ENCODE peak calls at places on chromosomes 7 and 10, in seven cellular contexts. I is A549, A is IMR-90, N is GM12878, O is SK-N-SH, Y is K562, J is H1. S is an unnamed sample.

GRCh38 chr10:79243211-79244067 is 103.8 kb upstream of the PPIF start:
- DNase-seq in I (no peak), A (no peak), N (no peak), O (peak; percentile 83), Y (no peak), J (peak; percentile 73), S (no peak)

GRCh38 chr7:107659666-107660065 is 962 bp upstream of the SLC26A4 start:
- DNase-seq in I (peak; percentile 13), A (peak; percentile 87), N (no peak), O (no peak), Y (peak; percentile 69), J (no peak), S (no peak)

GRCh38 chr7:48089415-48089975 is 430 bp downstream of the UPP1 start:
- DNase-seq in I (no peak), A (no peak), N (no peak), O (peak; percentile 82), Y (peak; percentile 10), J (no peak), S (no peak)

GRCh38 chr10:58834093-58834674 is 321.5 kb downstream of the BICC1 start:
- DNase-seq in I (no peak), A (no peak), N (no peak), O (no peak), Y (no peak), J (no peak), S (no peak)

GRCh38 chr7:99141756-99142726 is 1.9 kb downstream of the SMURF1 start:
- DNase-seq in I (peak; percentile 80), A (peak; percentile 79), N (no peak), O (peak; percentile 78), Y (peak; percentile 70), J (peak; percentile 81), S (peak; percentile 23)

GRCh38 chr10:87603769-87604168 is 55.9 kb upstream of the PAPSS2 start:
- DNase-seq in I (no peak), A (no peak), N (no peak), O (no peak), Y (no peak), J (no peak), S (no peak)

GRCh38 chr7:30396379-30396778 is 82.2 kb downstream of the NOD1 start:
- DNase-seq in I (peak; percentile 20), A (no peak), N (no peak), O (peak; percentile 17), Y (peak; percentile 25), J (no peak), S (no peak)

GRCh38 chr7:2198206-2198605 is 34.5 kb downstream of the MAD1L1 start:
- DNase-seq in I (no peak), A (no peak), N (no peak), O (peak; percentile 26), Y (no peak), J (no peak), S (no peak)

GRCh38 chr10:97771055-97771811 is 566 bp downstream of the SFRP5 start:
- DNase-seq in I (peak; percentile 71), A (peak; percentile 15), N (no peak), O (peak; percentile 84), Y (no peak), J (peak; percentile 74), S (no peak)

GRCh38 chr10:69384320-69384719 is 32.4 kb downstream of the TACR2 start:
- DNase-seq in I (no peak), A (no peak), N (no peak), O (no peak), Y (no peak), J (no peak), S (no peak)

GRCh38 chr10:10804998-10805737 is 212.5 kb upstream of the CELF2 start:
- DNase-seq in I (peak; percentile 4), A (peak; percentile 77), N (no peak), O (no peak), Y (no peak), J (no peak), S (peak; percentile 18)

GRCh38 chr7:155306677-155307470 is 9.2 kb downstream of the INSIG1 start:
- DNase-seq in I (no peak), A (no peak), N (no peak), O (no peak), Y (no peak), J (no peak), S (no peak)

GRCh38 chr7:44080686-44081265 is 1.6 kb downstream of the POLM start:
- DNase-seq in I (no peak), A (no peak), N (no peak), O (no peak), Y (no peak), J (no peak), S (no peak)

GRCh38 chr10:115093776-115094361 is 704 bp downstream of the ATRNL1 start:
- DNase-seq in I (peak; percentile 11), A (no peak), N (no peak), O (peak; percentile 85), Y (no peak), J (peak; percentile 82), S (no peak)

GRCh38 chr7:41445951-41446350 is 256.9 kb downstream of the INHBA start:
- DNase-seq in I (no peak), A (no peak), N (no peak), O (no peak), Y (no peak), J (no peak), S (no peak)

GRCh38 chr10:95475003-95475383 is 86.2 kb downstream of the SORBS1 start:
- DNase-seq in I (no peak), A (no peak), N (no peak), O (no peak), Y (no peak), J (no peak), S (no peak)

GRCh38 chr10:99660662-99661369 is 1.5 kb downstream of the ENTPD7 start:
- DNase-seq in I (no peak), A (peak; percentile 14), N (no peak), O (no peak), Y (no peak), J (no peak), S (no peak)

GRCh38 chr7:138705122-138705521 is 4.0 kb upstream of the SVOPL start:
- DNase-seq in I (no peak), A (no peak), N (no peak), O (no peak), Y (no peak), J (no peak), S (no peak)

GRCh38 chr7:148336411-148336810 is 254.2 kb upstream of the C7orf33 start:
- DNase-seq in I (no peak), A (no peak), N (no peak), O (no peak), Y (no peak), J (no peak), S (no peak)

GRCh38 chr7:40784176-40784575 is 649.4 kb downstream of the SUGCT start:
- DNase-seq in I (no peak), A (no peak), N (no peak), O (no peak), Y (no peak), J (no peak), S (no peak)

GRCh38 chr7:138880881-138881577 is 83.0 kb upstream of the ATP6V0A4 start:
- DNase-seq in I (no peak), A (no peak), N (no peak), O (peak; percentile 69), Y (no peak), J (no peak), S (no peak)

DNA sequence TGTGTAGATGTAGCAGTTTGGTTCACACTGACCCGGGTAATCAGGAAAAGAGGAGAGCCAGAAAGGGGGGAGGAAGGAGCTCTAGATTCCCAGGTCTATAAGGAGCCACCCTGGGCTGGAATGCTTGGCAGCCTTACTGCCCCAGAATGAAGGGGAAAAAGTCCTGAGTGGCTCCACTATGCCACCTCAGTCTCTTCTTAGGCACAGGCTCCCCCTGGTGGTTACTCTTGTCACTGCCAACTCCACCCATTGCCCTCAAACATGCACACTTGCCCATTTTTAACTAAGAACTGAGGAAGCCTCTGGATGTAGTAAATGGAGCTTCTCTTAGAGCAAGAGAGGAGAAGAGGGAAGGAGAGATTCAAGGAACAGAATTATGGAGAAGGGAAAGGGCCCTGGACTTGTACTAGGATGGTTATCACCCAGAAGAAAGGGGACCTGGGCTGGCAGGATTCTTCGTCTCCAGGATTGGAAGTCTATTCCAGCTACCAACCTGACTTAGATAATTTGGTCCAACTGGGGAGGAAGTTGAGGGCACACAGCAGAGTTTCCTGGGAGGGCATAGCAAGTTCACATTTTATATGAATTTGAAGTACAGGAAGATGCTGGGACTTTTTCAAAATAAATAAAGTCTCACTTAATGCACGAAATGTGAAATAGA is 7.8 kb downstream of the HPS6 start:
- DNase-seq in I (peak; percentile 81), A (peak; percentile 73), N (no peak), O (peak; percentile 78), Y (peak; percentile 79), J (peak; percentile 94), S (peak; percentile 51)
- TF ChIP-seq RFX5 in I (no peak), A (no peak), N (no peak), O (no peak), Y (no peak), J (no peak), S (no peak)

DNA sequence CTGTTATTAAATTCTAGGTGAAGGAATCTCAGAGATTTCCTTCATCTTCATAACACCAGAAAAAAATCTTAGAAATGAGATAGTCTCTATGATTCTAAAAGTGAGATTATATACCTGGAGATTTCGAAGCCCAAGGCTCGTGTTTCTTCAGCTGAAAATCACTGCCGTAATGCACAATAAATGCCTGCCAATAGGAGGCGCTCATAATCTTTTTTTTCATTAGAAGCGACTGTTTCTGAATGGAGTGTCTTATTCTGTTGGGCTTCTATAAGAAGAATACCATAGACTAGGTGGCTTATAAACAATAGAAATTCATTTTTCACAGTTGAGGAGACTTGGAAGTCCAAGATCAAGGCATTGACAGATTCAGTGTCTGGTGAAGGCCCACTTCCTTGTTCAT is 294.7 kb downstream of the PRKG1 start:
- DNase-seq in I (no peak), A (no peak), N (no peak), O (no peak), Y (no peak), J (no peak), S (no peak)
- TF ChIP-seq CTCF in I (no peak), A (no peak), N (peak; percentile 17), O (peak; percentile 40), Y (no peak), J (peak; percentile 61), S (peak; percentile 34)

DNA sequence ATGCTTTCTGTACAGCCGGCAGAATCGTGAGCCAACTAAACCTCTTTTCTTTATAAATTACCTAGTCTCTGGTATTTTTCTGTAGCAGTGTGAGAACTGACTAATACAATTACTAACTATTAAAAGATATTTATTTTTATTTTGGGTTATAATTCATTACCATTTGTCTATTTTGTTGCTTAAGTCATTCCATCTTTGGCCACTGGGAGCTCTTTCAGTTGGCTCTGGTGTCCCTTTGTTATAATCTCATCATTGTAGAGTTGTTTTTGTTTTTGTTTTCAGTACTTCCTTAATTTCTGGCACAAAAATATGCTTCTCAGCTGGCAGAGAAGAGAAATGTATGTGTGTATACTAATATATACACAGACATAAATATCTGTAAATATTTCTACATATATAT is 807.9 kb upstream of the MBL2 start:
- DNase-seq in I (no peak), A (no peak), N (no peak), O (no peak), Y (no peak), J (no peak), S (no peak)
- TF ChIP-seq RFX5 in I (no peak), A (no peak), N (no peak), O (no peak), Y (no peak), J (no peak), S (no peak)

DNA sequence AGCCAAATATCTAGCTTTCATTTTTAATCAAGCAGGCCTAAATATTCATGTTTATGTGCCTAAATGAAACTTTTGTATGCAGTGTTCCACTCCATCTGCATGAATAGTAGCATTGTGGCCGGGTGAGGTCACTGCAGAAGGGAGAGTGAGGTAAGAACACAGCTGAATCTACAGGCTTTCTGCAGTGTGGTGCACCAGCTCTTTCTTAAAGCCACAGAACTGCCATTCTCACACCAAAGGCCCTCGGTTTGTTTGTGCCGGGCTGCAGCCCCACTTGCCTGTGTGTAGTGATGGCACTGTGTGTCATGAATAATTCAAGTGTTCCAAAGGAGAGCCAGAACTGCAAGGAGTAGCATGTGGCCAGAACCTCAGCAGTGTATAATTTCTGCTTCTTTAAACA is 204.1 kb downstream of the TRIL start:
- DNase-seq in I (no peak), A (peak; percentile 85), N (no peak), O (no peak), Y (no peak), J (no peak), S (no peak)
- TF ChIP-seq CTCF in I (no peak), A (no peak), N (no peak), O (peak; percentile 21), Y (no peak), J (no peak), S (no peak)

S was measured in HepG2.